ENCODE peak calls at places on chromosomes 4 and X, in five cellular contexts. R is pancreas; J is HFF-Myc; P is CD4-positive, alpha-beta memory T cell; W is neural progenitor cell. K is an unnamed sample.

GRCh38 chr4:30429813-30430466 is 290.2 kb upstream of the PCDH7 start:
- DNase-seq in W (no peak), R (no peak), P (no peak), J (no peak), K (no peak)

GRCh38 chr4:30837131-30837539 is 117.0 kb downstream of the PCDH7 start:
- DNase-seq in W (peak), J (no peak), P (no peak), R (no peak), K (no peak)

GRCh38 chrX:24241822-24242648 is 71.8 kb downstream of the SUPT20HL2 start:
- DNase-seq in J (no peak), W (peak), P (peak), R (no peak), K (peak)

GRCh38 chr4:72110886-72111285 is 79.1 kb downstream of the NPFFR2 start:
- DNase-seq in R (no peak), P (no peak), J (no peak), W (no peak), K (no peak)

GRCh38 chrX:132165651-132166050 is 37.8 kb upstream of the FRMD7 start:
- DNase-seq in R (no peak), P (no peak), J (no peak), W (no peak), K (no peak)

GRCh38 chrX:143788265-143788664 is 67.7 kb upstream of the SPANXN2 start:
- DNase-seq in R (no peak), P (no peak), J (no peak), W (peak), K (no peak)

GRCh38 chrX:73859622-73860021 is 296.6 kb downstream of the CHIC1 start:
- DNase-seq in R (no peak), W (no peak), J (no peak), P (no peak), K (no peak)

GRCh38 chr4:101960431-101960830 is 169.9 kb downstream of the BANK1 start:
- DNase-seq in J (no peak), R (no peak), P (no peak), W (no peak), K (no peak)

GRCh38 chr4:176437756-176438155 is 118.0 kb downstream of the SPCS3 start:
- DNase-seq in P (no peak), R (no peak), W (no peak), J (no peak), K (no peak)

GRCh38 chrX:108036298-108036973 is 8.4 kb upstream of the VSIG1 start:
- DNase-seq in J (peak), P (no peak), W (no peak), R (no peak), K (no peak)

GRCh38 chr4:40193578-40193977 is 3.3 kb upstream of the RHOH start:
- DNase-seq in J (no peak), W (no peak), P (no peak), R (no peak), K (no peak)
- H3K4me3 ChIP-seq in J (no peak), W (no peak), P (no peak), R (no peak), K (no peak)

GRCh38 chrX:154002215-154002719 is 17.4 kb downstream of the IRAK1 start:
- DNase-seq in J (no peak), R (no peak), P (peak), W (peak), K (no peak)
- H3K4me3 ChIP-seq in J (no peak), R (no peak), P (no peak), W (no peak), K (no peak)

GRCh38 chr4:53194727-53195126 is 171.1 kb downstream of the SCFD2 start:
- DNase-seq in R (no peak), P (no peak), W (no peak), J (no peak), K (no peak)

GRCh38 chr4:53197760-53198150 is 168.1 kb downstream of the SCFD2 start:
- DNase-seq in P (no peak), R (no peak), J (no peak), W (no peak), K (no peak)

GRCh38 chr4:53196195-53196641 is 169.6 kb downstream of the SCFD2 start:
- DNase-seq in J (peak), W (no peak), P (no peak), R (no peak), K (no peak)

GRCh38 chr4:53199356-53199755 is 166.5 kb downstream of the SCFD2 start:
- DNase-seq in W (no peak), R (no peak), J (no peak), P (no peak), K (no peak)

GRCh38 chr4:53196872-53197759 is 168.7 kb downstream of the SCFD2 start:
- DNase-seq in J (peak), R (no peak), W (peak), P (peak), K (no peak)
- H3K4me3 ChIP-seq in J (no peak), R (no peak), W (no peak), P (no peak), K (no peak)

GRCh38 chr4:10105421-10105820 is 11.2 kb downstream of the WDR1 start:
- DNase-seq in J (no peak), P (no peak), R (no peak), W (no peak), K (no peak)

GRCh38 chr4:10107111-10108091 is 9.2 kb downstream of the WDR1 start:
- DNase-seq in J (no peak), W (no peak), R (peak), P (no peak), K (no peak)

GRCh38 chr4:10105920-10106319 is 10.7 kb downstream of the WDR1 start:
- DNase-seq in P (no peak), R (no peak), J (no peak), W (no peak), K (no peak)

GRCh38 chr4:10104991-10105276 is 11.7 kb downstream of the WDR1 start:
- DNase-seq in J (no peak), R (no peak), P (no peak), W (no peak), K (no peak)

GRCh38 chr4:10106421-10107039 is 10.1 kb downstream of the WDR1 start:
- DNase-seq in P (no peak), W (no peak), R (peak), J (peak), K (no peak)
- H3K4me3 ChIP-seq in P (no peak), W (no peak), R (no peak), J (peak), K (no peak)

GRCh38 chr4:5757536-5757935 is 46.5 kb downstream of the EVC start:
- DNase-seq in R (no peak), W (no peak), P (no peak), J (no peak), K (no peak)

GRCh38 chr4:5755161-5755560 is 44.2 kb downstream of the EVC start:
- DNase-seq in W (no peak), R (no peak), P (no peak), J (no peak), K (no peak)

GRCh38 chr4:5755679-5756078 is 44.7 kb downstream of the EVC start:
- DNase-seq in P (no peak), J (no peak), R (no peak), W (no peak), K (no peak)

GRCh38 chr4:5757091-5757490 is 46.1 kb downstream of the EVC start:
- DNase-seq in W (no peak), P (no peak), R (no peak), J (no peak), K (no peak)

GRCh38 chr4:5756271-5756670 is 45.3 kb downstream of the EVC start:
- DNase-seq in W (no peak), J (no peak), R (no peak), P (no peak), K (no peak)
- H3K4me3 ChIP-seq in W (no peak), J (no peak), R (no peak), P (no peak), K (no peak)

GRCh38 chr4:107870236-107870635 is 45.5 kb downstream of the SGMS2 start:
- DNase-seq in W (no peak), J (no peak), R (no peak), P (no peak), K (no peak)
- H3K4me3 ChIP-seq in W (no peak), J (no peak), R (no peak), P (no peak), K (no peak)

GRCh38 chrX:123291623-123292022 is 107.5 kb downstream of the GRIA3 start:
- DNase-seq in J (no peak), R (no peak), W (no peak), P (no peak), K (no peak)
- H3K4me3 ChIP-seq in J (no peak), R (no peak), W (no peak), P (no peak), K (no peak)

DNA sequence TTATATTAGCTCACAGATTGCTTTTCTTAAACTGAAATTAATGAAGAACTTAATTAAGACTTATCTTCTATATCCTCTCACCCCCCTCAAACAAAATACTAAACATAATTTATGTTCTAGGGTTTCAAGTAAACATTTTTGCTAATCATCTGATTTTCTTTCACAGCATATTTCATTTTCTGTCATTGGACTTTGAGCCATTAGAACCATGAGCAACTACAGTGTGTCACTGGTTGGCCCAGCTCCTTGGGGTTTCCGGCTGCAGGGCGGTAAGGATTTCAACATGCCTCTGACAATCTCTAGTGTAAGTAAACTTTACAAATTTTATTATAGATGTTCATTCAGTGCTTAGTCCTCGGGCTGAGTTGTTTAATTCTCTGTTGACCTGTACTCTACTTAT is 3.3 kb downstream of the PDLIM5 start:
- DNase-seq in R (peak), J (no peak), W (no peak), P (no peak), K (no peak)
- H3K4me3 ChIP-seq in R (no peak), J (no peak), W (peak), P (no peak), K (peak)

GRCh38 chrX:20212486-20213089 is 54.1 kb downstream of the RPS6KA3 start:
- DNase-seq in P (no peak), W (no peak), R (no peak), J (no peak), K (no peak)

GRCh38 chrX:20218809-20219505 is 47.8 kb downstream of the RPS6KA3 start:
- DNase-seq in W (peak), J (no peak), P (no peak), R (no peak), K (no peak)

GRCh38 chrX:20217279-20217678 is 49.4 kb downstream of the RPS6KA3 start:
- DNase-seq in J (peak), R (no peak), P (no peak), W (no peak), K (no peak)

GRCh38 chrX:20217906-20218305 is 48.8 kb downstream of the RPS6KA3 start:
- DNase-seq in J (no peak), R (no peak), P (no peak), W (no peak), K (no peak)

GRCh38 chrX:20215565-20215964 is 51.1 kb downstream of the RPS6KA3 start:
- DNase-seq in J (no peak), R (no peak), W (no peak), P (no peak), K (no peak)
- H3K4me3 ChIP-seq in J (no peak), R (no peak), W (no peak), P (no peak), K (no peak)

K was measured in endodermal cell.